ENCODE peak calls at places on chromosomes 13 and 19, in six cellular contexts. M, C, Q, G, S and D are unnamed samples.

GRCh38 chr13:23680836-23681235 is 110.6 kb downstream of the TNFRSF19 start:
- DNase-seq in M (no peak), C (no peak), Q (no peak), G (no peak), S (no peak), D (no peak)

GRCh38 chr19:14475251-14476073 is at the start of gene PTGER1:
- DNase-seq in M (peak), C (no peak), Q (peak), G (no peak), S (peak), D (no peak)

GRCh38 chr13:75341025-75341424 is 140.9 kb downstream of the TBC1D4 start:
- DNase-seq in M (no peak), C (no peak), Q (no peak), G (no peak), S (no peak), D (no peak)

GRCh38 chr19:14450168-14450874 is 17.2 kb downstream of the PKN1 start:
- DNase-seq in M (peak), C (peak), Q (peak), G (no peak), S (no peak), D (no peak)

GRCh38 chr13:45341799-45342584 is 1.0 kb upstream of the TPT1 start:
- DNase-seq in M (no peak), C (peak), Q (peak), G (peak), S (peak), D (peak)

GRCh38 chr19:50065938-50066337 is 40.1 kb downstream of the ZNF473 start:
- DNase-seq in M (no peak), C (no peak), Q (no peak), G (no peak), S (no peak), D (no peak)

GRCh38 chr13:97353927-97354326 is 80.0 kb upstream of the RAP2A start:
- DNase-seq in M (no peak), C (no peak), Q (no peak), G (no peak), S (no peak), D (no peak)

GRCh38 chr19:45401815-45402468 is 2.9 kb downstream of the PPP1R13L start:
- DNase-seq in M (no peak), C (no peak), Q (no peak), G (no peak), S (no peak), D (no peak)

GRCh38 chr19:54459282-54460229 is 4.0 kb downstream of the LENG9 start:
- DNase-seq in M (no peak), C (no peak), Q (no peak), G (no peak), S (no peak), D (no peak)

GRCh38 chr13:25085125-25085742 is 10.7 kb upstream of the PABPC3 start:
- DNase-seq in M (peak), C (no peak), Q (peak), G (peak), S (peak), D (peak)

GRCh38 chr19:30180691-30181090 is 191.5 kb upstream of the ZNF536 start:
- DNase-seq in M (no peak), C (no peak), Q (no peak), G (no peak), S (no peak), D (no peak)

GRCh38 chr13:97426695-97427094 is 7.3 kb upstream of the RAP2A start:
- DNase-seq in M (no peak), C (no peak), Q (no peak), G (no peak), S (no peak), D (no peak)

GRCh38 chr13:79692846-79693245 is 211.9 kb downstream of the NDFIP2 start:
- DNase-seq in M (no peak), C (no peak), Q (no peak), G (no peak), S (no peak), D (no peak)

GRCh38 chr13:40657307-40657706 is 9.1 kb downstream of the FOXO1 start:
- DNase-seq in M (no peak), C (no peak), Q (no peak), G (no peak), S (no peak), D (no peak)

GRCh38 chr19:18507021-18507726 is 14.7 kb downstream of the ELL start:
- DNase-seq in M (no peak), C (no peak), Q (no peak), G (peak), S (no peak), D (no peak)

GRCh38 chr13:79995334-79995733 is 345.6 kb downstream of the SPRY2 start:
- DNase-seq in M (no peak), C (no peak), Q (peak), G (no peak), S (no peak), D (no peak)

GRCh38 chr19:18294467-18294864 is 13.0 kb upstream of the JUND start:
- DNase-seq in M (peak), C (no peak), Q (no peak), G (peak), S (no peak), D (peak)

GRCh38 chr19:2461751-2462634 is 5.2 kb upstream of the LMNB2 start:
- DNase-seq in M (peak), C (peak), Q (peak), G (peak), S (peak), D (peak)

GRCh38 chr13:67230774-67231480 is 791 bp upstream of the PCDH9 start:
- DNase-seq in M (peak), C (peak), Q (peak), G (peak), S (peak), D (peak)

GRCh38 chr13:41428155-41428554 is 29.2 kb upstream of the RGCC start:
- DNase-seq in M (peak), C (no peak), Q (no peak), G (no peak), S (no peak), D (no peak)

GRCh38 chr19:35257113-35257461 is 8.3 kb downstream of the LSR start:
- DNase-seq in M (no peak), C (no peak), Q (no peak), G (no peak), S (no peak), D (no peak)

GRCh38 chr13:112445411-112446271 is 69.5 kb downstream of the SPACA7 start:
- DNase-seq in M (no peak), C (no peak), Q (no peak), G (peak), S (no peak), D (no peak)

GRCh38 chr13:85995788-85996418 is 196.7 kb upstream of the SLITRK6 start:
- DNase-seq in M (no peak), C (no peak), Q (no peak), G (no peak), S (no peak), D (no peak)

GRCh38 chr13:25286308-25286968 is 850 bp downstream of the MTMR6 start:
- DNase-seq in M (peak), C (no peak), Q (peak), G (no peak), S (peak), D (peak)

GRCh38 chr19:44072543-44073401 is 813 bp downstream of the ZNF284 start:
- DNase-seq in M (no peak), C (no peak), Q (peak), G (no peak), S (no peak), D (no peak)

GRCh38 chr19:49442793-49443365 is 1.6 kb upstream of the SLC17A7 start:
- DNase-seq in M (peak), C (peak), Q (peak), G (peak), S (peak), D (peak)

GRCh38 chr13:49184621-49185020 is 35.5 kb upstream of the MLNR start:
- DNase-seq in M (no peak), C (no peak), Q (no peak), G (no peak), S (no peak), D (no peak)

GRCh38 chr13:49185264-49185663 is 34.9 kb upstream of the MLNR start:
- DNase-seq in M (no peak), C (no peak), Q (no peak), G (no peak), S (no peak), D (no peak)

DNA sequence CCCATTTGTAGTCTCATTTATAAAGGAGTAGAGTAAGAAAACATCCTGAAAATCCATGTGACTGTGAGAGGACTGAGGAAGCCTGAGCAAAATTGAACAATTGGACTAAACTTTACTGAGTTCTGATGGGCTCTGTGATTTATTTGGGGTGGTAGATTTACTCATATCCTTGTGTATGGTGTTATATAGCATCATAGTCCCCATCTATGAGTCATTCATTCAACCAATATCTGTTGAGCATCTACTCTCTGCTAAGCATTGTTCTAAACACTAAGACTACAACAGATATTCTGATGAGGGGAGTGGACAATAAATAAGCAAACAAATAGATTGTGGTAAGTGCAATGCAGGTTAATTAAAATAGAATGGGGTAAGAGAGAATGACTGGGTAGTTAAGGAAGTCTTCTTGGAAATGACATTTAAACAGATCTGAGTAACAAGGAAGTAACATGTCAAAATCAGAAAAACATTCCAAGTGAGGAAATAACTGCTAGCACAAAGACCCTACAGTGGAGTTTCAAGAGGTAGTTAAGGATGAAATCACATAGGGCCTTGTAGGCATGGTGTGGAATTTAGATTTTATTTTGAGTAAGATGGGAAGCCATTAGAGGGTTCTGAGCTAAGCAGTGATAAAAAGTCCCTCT is 36.3 kb upstream of the MLNR start:
- DNase-seq in M (no peak), C (no peak), Q (peak), G (no peak), S (no peak), D (no peak)
- H3K4me3 ChIP-seq in M (no peak), C (no peak), Q (no peak), G (no peak), S (no peak), D (no peak)

GRCh38 chr19:6803036-6803404 is 30.5 kb downstream of the VAV1 start:
- DNase-seq in M (no peak), C (no peak), Q (no peak), G (no peak), S (no peak), D (no peak)

GRCh38 chr19:6801397-6802086 is 29.0 kb downstream of the VAV1 start:
- DNase-seq in M (no peak), C (peak), Q (peak), G (peak), S (peak), D (peak)

GRCh38 chr19:6796278-6796677 is 23.8 kb downstream of the VAV1 start:
- DNase-seq in M (no peak), C (no peak), Q (no peak), G (no peak), S (no peak), D (no peak)

GRCh38 chr19:6802336-6803035 is 30.0 kb downstream of the VAV1 start:
- DNase-seq in M (peak), C (no peak), Q (peak), G (peak), S (no peak), D (peak)

DNA sequence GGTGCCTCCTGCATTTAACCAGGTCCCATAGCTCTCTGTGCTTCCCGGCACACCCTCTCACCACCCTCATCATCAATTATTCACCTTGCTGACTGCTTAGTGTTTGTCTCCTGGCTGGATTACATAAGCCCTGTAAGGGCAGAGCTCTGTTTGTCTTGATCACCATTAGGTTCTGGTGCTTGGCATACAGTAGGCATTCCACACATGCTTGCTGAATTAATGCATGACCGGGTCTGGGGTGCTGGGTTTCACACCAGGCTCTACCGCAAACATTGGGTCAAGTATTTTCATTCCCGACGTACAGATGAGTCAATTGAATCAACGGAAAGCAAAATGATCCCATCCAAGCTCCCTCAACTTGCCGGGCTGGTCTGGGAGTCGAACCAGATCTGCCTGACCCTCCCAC is 28.5 kb downstream of the VAV1 start:
- DNase-seq in M (no peak), C (no peak), Q (peak), G (no peak), S (no peak), D (no peak)
- H3K4me3 ChIP-seq in M (no peak), C (no peak), Q (no peak), G (peak), S (no peak), D (no peak)

GRCh38 chr19:5292843-5293606 is 47.6 kb downstream of the PTPRS start:
- DNase-seq in M (peak), C (peak), Q (peak), G (peak), S (peak), D (peak)
- H3K4me3 ChIP-seq in M (peak), C (peak), Q (peak), G (peak), S (peak), D (peak)

DNA sequence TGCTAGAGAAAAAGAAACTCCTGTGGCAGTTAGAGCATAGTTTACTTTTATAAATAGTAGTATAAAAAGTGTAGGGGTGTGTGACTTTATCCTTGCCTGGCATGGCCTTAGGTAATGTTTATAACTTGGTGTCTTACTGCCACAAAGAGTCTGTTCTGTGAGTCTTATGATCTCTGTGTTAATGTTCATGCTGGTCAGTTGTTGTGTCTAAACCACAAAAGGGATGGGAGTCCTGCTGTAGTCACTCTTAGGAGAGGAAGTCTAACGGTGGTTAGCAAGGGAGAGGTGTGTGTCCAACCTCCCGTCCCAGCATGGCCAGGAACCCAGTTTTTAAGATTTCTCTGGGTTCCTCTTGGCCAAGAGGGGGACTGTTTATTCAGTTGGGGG is 28.2 kb downstream of the CHST8 start:
- DNase-seq in M (no peak), C (no peak), Q (no peak), G (no peak), S (no peak), D (no peak)
- H3K4me3 ChIP-seq in M (no peak), C (no peak), Q (no peak), G (no peak), S (no peak), D (no peak)

GRCh38 chr13:102779426-102780159 is 6.0 kb upstream of the TEX30 start:
- DNase-seq in M (no peak), C (no peak), Q (no peak), G (no peak), S (no peak), D (no peak)

GRCh38 chr13:102784501-102784900 is 10.9 kb upstream of the TEX30 start:
- DNase-seq in M (no peak), C (no peak), Q (no peak), G (no peak), S (no peak), D (no peak)

GRCh38 chr13:102777716-102778115 is 4.1 kb upstream of the TEX30 start:
- DNase-seq in M (peak), C (no peak), Q (no peak), G (no peak), S (no peak), D (no peak)

DNA sequence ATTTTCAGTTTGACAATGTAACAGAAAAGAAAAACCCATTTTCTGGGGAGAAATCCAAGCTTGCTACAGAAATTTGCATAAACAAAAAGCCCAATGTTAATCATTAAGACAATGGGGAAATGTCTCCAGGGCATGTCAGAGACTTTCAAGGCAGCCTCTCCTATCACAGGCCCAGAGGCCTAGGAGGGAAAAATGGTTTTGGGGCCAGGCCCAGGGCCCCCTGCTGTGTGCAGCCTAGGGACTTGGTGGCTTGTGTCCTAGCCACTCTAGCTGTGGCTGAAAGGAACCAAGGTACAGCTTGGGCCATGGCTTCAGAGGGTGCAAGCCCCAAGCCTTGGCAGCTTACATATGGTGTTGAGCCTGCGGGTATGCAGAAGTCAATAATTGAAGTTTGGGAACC is 8.0 kb upstream of the TEX30 start:
- DNase-seq in M (no peak), C (no peak), Q (no peak), G (no peak), S (no peak), D (no peak)
- H3K4me3 ChIP-seq in M (no peak), C (no peak), Q (no peak), G (no peak), S (no peak), D (no peak)

GRCh38 chr19:11155373-11156120 is at the start of gene SPC24:
- DNase-seq in M (peak), C (peak), Q (peak), G (peak), S (peak), D (peak)

GRCh38 chr19:11151181-11151580 is 4.4 kb downstream of the SPC24 start:
- DNase-seq in M (no peak), C (no peak), Q (peak), G (no peak), S (no peak), D (no peak)

GRCh38 chr19:11159598-11160001 is 4.0 kb upstream of the SPC24 start:
- DNase-seq in M (no peak), C (peak), Q (peak), G (no peak), S (no peak), D (no peak)

GRCh38 chr19:11152318-11153062 is 3.1 kb downstream of the SPC24 start:
- DNase-seq in M (no peak), C (peak), Q (peak), G (peak), S (no peak), D (peak)

DNA sequence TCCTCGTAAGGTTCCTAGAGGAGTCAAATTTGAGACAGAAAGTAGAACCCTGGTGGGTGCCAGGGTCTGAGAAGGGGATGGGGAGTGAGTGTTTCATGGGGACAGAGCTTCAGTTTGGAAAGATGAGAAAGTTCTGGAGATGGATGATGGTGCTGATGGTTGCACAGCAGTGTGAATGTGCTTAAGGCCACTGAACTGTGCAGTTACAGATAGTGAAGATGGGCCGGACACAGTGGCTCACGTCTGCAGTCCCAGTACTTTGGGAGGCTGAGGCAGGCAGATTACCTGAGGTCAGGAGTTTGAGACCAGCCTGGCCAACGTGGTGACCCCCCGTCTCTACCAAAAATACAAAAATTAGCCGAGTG is 917 bp downstream of the SPC24 start:
- DNase-seq in M (no peak), C (no peak), Q (no peak), G (no peak), S (no peak), D (no peak)
- H3K4me3 ChIP-seq in M (peak), C (no peak), Q (no peak), G (peak), S (peak), D (no peak)

GRCh38 chr19:10395853-10396355 is 7.4 kb downstream of the CDC37 start:
- DNase-seq in M (no peak), C (no peak), Q (no peak), G (no peak), S (no peak), D (no peak)
- H3K4me3 ChIP-seq in M (no peak), C (no peak), Q (no peak), G (no peak), S (no peak), D (no peak)

GRCh38 chr13:48038763-48039162 is 1.2 kb downstream of the NUDT15 start:
- DNase-seq in M (peak), C (no peak), Q (no peak), G (no peak), S (no peak), D (no peak)
- H3K4me3 ChIP-seq in M (peak), C (no peak), Q (no peak), G (no peak), S (no peak), D (no peak)

GRCh38 chr13:77480071-77480470 is 55.4 kb upstream of the SCEL start:
- DNase-seq in M (peak), C (no peak), Q (peak), G (no peak), S (no peak), D (no peak)

GRCh38 chr13:77479326-77479725 is 56.2 kb upstream of the SCEL start:
- DNase-seq in M (no peak), C (no peak), Q (no peak), G (no peak), S (no peak), D (no peak)

GRCh38 chr13:77476456-77476855 is 59.0 kb upstream of the SCEL start:
- DNase-seq in M (no peak), C (no peak), Q (no peak), G (no peak), S (no peak), D (no peak)

GRCh38 chr13:77477299-77477848 is 58.1 kb upstream of the SCEL start:
- DNase-seq in M (no peak), C (no peak), Q (no peak), G (no peak), S (no peak), D (peak)

GRCh38 chr13:77478645-77478997 is 56.9 kb upstream of the SCEL start:
- DNase-seq in M (no peak), C (no peak), Q (no peak), G (no peak), S (no peak), D (no peak)
- H3K4me3 ChIP-seq in M (peak), C (peak), Q (no peak), G (peak), S (no peak), D (no peak)